ENCODE peak calls at places on chromosomes 5 and 9, in seven cellular contexts. D, L, F, U, C, N and M are unnamed samples.

GRCh38 chr9:93303806-93304573 is 120.1 kb downstream of the WNK2 start:
- DNase-seq in U (no peak), N (no peak), F (no peak), D (no peak), C (no peak), L (no peak), M (no peak)

GRCh38 chr9:136203406-136204085 is 1.4 kb downstream of the LHX3 start:
- DNase-seq in U (no peak), C (no peak), N (no peak), F (no peak), L (no peak), D (no peak), M (no peak)

GRCh38 chr9:137728444-137729311 is 109.9 kb downstream of the EHMT1 start:
- DNase-seq in C (no peak), U (no peak), F (no peak), L (no peak), D (no peak), N (no peak), M (no peak)

GRCh38 chr9:35559792-35560530 is 45.1 kb upstream of the TESK1 start:
- DNase-seq in D (no peak), L (no peak), N (no peak), U (no peak), C (no peak), F (no peak), M (no peak)

GRCh38 chr9:91711755-91712591 is 238.1 kb downstream of the ROR2 start:
- DNase-seq in F (no peak), L (peak; percentile 82), N (peak; percentile 19), C (peak; percentile 76), D (peak; percentile 23), U (peak; percentile 49), M (no peak)

GRCh38 chr5:153151558-153151957 is 338.9 kb upstream of the GRIA1 start:
- DNase-seq in C (no peak), F (no peak), L (no peak), U (no peak), N (no peak), D (no peak), M (no peak)

GRCh38 chr5:60700347-60700815 is 415 bp upstream of the DEPDC1B start:
- DNase-seq in D (peak; percentile 47), F (no peak), C (no peak), L (peak; percentile 24), N (no peak), U (no peak), M (no peak)

GRCh38 chr9:93118863-93119702 is 15.0 kb downstream of the NINJ1 start:
- DNase-seq in F (no peak), C (no peak), N (no peak), U (no peak), L (no peak), D (no peak), M (no peak)

GRCh38 chr5:132433141-132433540 is 57.4 kb downstream of the IRF1 start:
- DNase-seq in U (no peak), D (no peak), C (no peak), F (no peak), L (no peak), N (no peak), M (no peak)

GRCh38 chr5:131639148-131639547 is 4.1 kb upstream of the RAPGEF6 start:
- DNase-seq in C (no peak), N (no peak), F (no peak), D (no peak), L (no peak), U (no peak), M (no peak)